ENCODE peak calls at places on chromosomes 2 and 18, in four cellular contexts. F is foreskin keratinocyte, Q is RWPE1, Z is endothelial cell of umbilical vein. N is an unnamed sample.

GRCh38 chr2:204108874-204109295 is 172.3 kb downstream of the ICOS start:
- DNase-seq in Q (no peak), F (no peak), Z (no peak), N (no peak)

GRCh38 chr2:226131299-226131784 is 668.3 kb downstream of the IRS1 start:
- DNase-seq in F (no peak), Z (no peak), Q (no peak), N (no peak)

GRCh38 chr2:238138331-238139102 is at the start of gene KLHL30:
- DNase-seq in Z (no peak), Q (no peak), F (no peak), N (no peak)

GRCh38 chr2:102063360-102063947 is 71.7 kb downstream of the IL1R2 start:
- DNase-seq in Z (peak), F (no peak), Q (no peak), N (no peak)

GRCh38 chr18:68648191-68648590 is 66.7 kb downstream of the TMX3 start:
- DNase-seq in F (peak), Z (no peak), Q (no peak), N (no peak)

GRCh38 chr2:216857131-216857550 is 2.7 kb downstream of the TNP1 start:
- DNase-seq in Z (no peak), F (peak), Q (no peak), N (no peak)

GRCh38 chr2:3959372-3959771 is 256.0 kb downstream of the DCDC2C start:
- DNase-seq in F (peak), Z (peak), Q (peak), N (no peak)

GRCh38 chr2:239724851-239725550 is 300.1 kb downstream of the NDUFA10 start:
- DNase-seq in Z (no peak), F (no peak), Q (no peak), N (no peak)

GRCh38 chr2:53632714-53633113 is 134.9 kb upstream of the CHAC2 start:
- DNase-seq in Q (no peak), F (no peak), Z (no peak), N (no peak)

GRCh38 chr18:32355896-32356295 is 114.8 kb downstream of the GAREM1 start:
- DNase-seq in F (peak), Z (no peak), Q (no peak), N (no peak)

GRCh38 chr2:203155406-203155805 is 83.4 kb upstream of the CYP20A1 start:
- DNase-seq in F (peak), Q (no peak), Z (no peak), N (no peak)

GRCh38 chr2:113720167-113720566 is 36.3 kb downstream of the SLC35F5 start:
- DNase-seq in F (peak), Q (peak), Z (peak), N (no peak)

GRCh38 chr2:216774180-216774579 is 78.8 kb upstream of the IGFBP5 start:
- DNase-seq in F (no peak), Z (no peak), Q (no peak), N (no peak)

GRCh38 chr18:54013452-54013851 is 211.0 kb downstream of the MBD2 start:
- DNase-seq in Q (no peak), Z (no peak), F (no peak), N (no peak)

GRCh38 chr18:77081387-77081773 is 51.2 kb downstream of the MBP start:
- DNase-seq in F (no peak), Q (no peak), Z (no peak), N (peak)

GRCh38 chr18:46462523-46462922 is 194.5 kb downstream of the LOXHD1 start:
- DNase-seq in Z (no peak), F (no peak), Q (no peak), N (no peak)

GRCh38 chr18:58176915-58177717 is 133.1 kb downstream of the NEDD4L start:
- DNase-seq in F (peak), Z (peak), Q (peak), N (peak)

GRCh38 chr2:99819766-99820165 is 322.6 kb downstream of the AFF3 start:
- DNase-seq in Q (no peak), Z (peak), F (no peak), N (no peak)

GRCh38 chr18:63140038-63140450 is 179.5 kb downstream of the BCL2 start:
- DNase-seq in Q (no peak), F (no peak), Z (no peak), N (no peak)

GRCh38 chr2:240577281-240578109 is 9.0 kb upstream of the CAPN10 start:
- DNase-seq in Q (no peak), Z (no peak), F (no peak), N (no peak)

GRCh38 chr18:48819781-48820482 is 130.8 kb downstream of the SMAD7 start:
- DNase-seq in Q (no peak), Z (no peak), F (no peak), N (no peak)

GRCh38 chr2:120783371-120783791 is 47.7 kb downstream of the GLI2 start:
- DNase-seq in Z (peak), Q (no peak), F (peak), N (no peak)

GRCh38 chr2:233857511-233858118 is 3.3 kb upstream of the HJURP start:
- DNase-seq in Z (peak), Q (no peak), F (peak), N (no peak)

GRCh38 chr2:219060821-219061791 is at the start of gene IHH:
- DNase-seq in Z (no peak), Q (no peak), F (no peak), N (no peak)

GRCh38 chr2:288002-288742 is at the start of gene ALKAL2:
- DNase-seq in Z (no peak), Q (peak), F (no peak), N (no peak)

GRCh38 chr18:30271716-30272115 is 770.8 kb downstream of the DSC3 start:
- DNase-seq in Q (no peak), F (peak), Z (no peak), N (no peak)

GRCh38 chr2:5932556-5933469 is 240.6 kb downstream of the SOX11 start:
- DNase-seq in Q (no peak), Z (no peak), F (no peak), N (no peak)

GRCh38 chr2:46275995-46276394 is 21.2 kb upstream of the EPAS1 start:
- DNase-seq in F (no peak), Q (no peak), Z (peak), N (no peak)

GRCh38 chr2:46277470-46278190 is 19.6 kb upstream of the EPAS1 start:
- DNase-seq in F (peak), Z (peak), Q (peak), N (no peak)

GRCh38 chr2:46273919-46274318 is 23.3 kb upstream of the EPAS1 start:
- DNase-seq in Q (no peak), F (no peak), Z (peak), N (no peak)

GRCh38 chr2:46278952-46279351 is 18.3 kb upstream of the EPAS1 start:
- DNase-seq in F (no peak), Z (peak), Q (no peak), N (no peak)

DNA sequence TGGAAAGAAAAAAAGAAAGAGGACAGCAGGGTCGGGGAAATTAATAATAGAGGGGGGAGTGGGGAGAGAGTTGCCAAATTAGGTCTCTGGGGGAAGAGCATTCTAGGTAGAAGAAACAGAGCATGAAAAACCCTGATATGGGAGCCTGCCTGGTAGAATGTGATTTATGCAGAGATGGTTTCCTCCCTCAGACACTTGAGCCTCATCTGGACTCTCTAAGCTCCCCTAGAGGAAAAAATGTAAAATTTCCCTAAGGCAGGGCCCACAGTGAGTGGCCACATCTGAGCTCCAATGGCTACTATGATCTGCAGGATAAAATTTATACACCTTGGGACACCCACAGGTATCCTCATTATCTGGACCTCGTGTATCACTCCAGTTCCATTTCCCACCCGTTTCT is 20.6 kb upstream of the EPAS1 start:
- DNase-seq in Z (no peak), Q (no peak), F (no peak), N (no peak)
- TF ChIP-seq CTCF in Z (no peak), Q (no peak), F (peak), N (peak)

GRCh38 chr2:152347076-152347475 is 12.1 kb downstream of the FMNL2 start:
- DNase-seq in Q (no peak), Z (no peak), F (peak), N (no peak)
- TF ChIP-seq CTCF in Q (no peak), Z (no peak), F (no peak), N (no peak)

GRCh38 chr2:234975611-234976010 is 23.8 kb downstream of the SH3BP4 start:
- DNase-seq in F (no peak), Q (no peak), Z (no peak), N (no peak)

GRCh38 chr2:234976479-234977227 is 24.8 kb downstream of the SH3BP4 start:
- DNase-seq in F (no peak), Z (no peak), Q (no peak), N (no peak)

GRCh38 chr2:234979204-234980167 is 27.7 kb downstream of the SH3BP4 start:
- DNase-seq in Z (peak), F (no peak), Q (no peak), N (no peak)

GRCh38 chr2:234978466-234979203 is 26.8 kb downstream of the SH3BP4 start:
- DNase-seq in Z (peak), F (no peak), Q (peak), N (no peak)

DNA sequence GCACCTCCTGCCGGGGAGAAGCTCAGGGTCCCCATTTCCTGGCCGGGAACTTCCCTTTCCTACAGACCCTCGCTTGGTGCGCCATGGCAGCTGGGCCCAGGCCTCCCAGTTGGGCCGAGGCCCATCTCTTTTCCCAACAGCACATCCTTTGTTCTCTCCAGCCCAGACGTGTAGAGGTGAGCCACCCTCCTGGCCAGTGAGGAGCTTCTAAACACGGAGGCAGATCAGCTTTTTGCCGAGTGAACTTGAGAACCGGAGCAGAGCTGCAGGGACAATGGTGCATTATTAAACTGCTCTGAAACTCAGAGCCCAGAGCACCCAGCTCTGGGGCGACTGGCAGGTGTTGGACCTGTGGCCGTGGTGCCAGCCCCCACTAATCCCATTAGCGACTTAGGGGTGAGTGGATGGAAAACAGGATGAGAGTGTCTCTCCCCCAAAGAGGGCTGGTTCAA is 25.4 kb downstream of the SH3BP4 start:
- DNase-seq in F (no peak), Z (no peak), Q (no peak), N (no peak)
- TF ChIP-seq CTCF in F (no peak), Z (no peak), Q (no peak), N (no peak)

GRCh38 chr2:58762176-58762781 is 521.2 kb upstream of the FANCL start:
- DNase-seq in Q (peak), F (peak), Z (peak), N (peak)
- TF ChIP-seq CTCF in Q (peak), F (peak), Z (peak), N (peak)

GRCh38 chr2:208594642-208595385 is 188.2 kb downstream of the PTH2R start:
- DNase-seq in Q (no peak), Z (no peak), F (no peak), N (no peak)

GRCh38 chr2:208595386-208596275 is 189.0 kb downstream of the PTH2R start:
- DNase-seq in Z (no peak), Q (peak), F (peak), N (no peak)
- TF ChIP-seq CTCF in Z (no peak), Q (no peak), F (no peak), N (no peak)

N was measured in HFF-Myc.